ENCODE peak calls at places on chromosomes 4 and X, in ten cellular contexts. Y is fibroblast of pulmonary artery, N is bronchial epithelial cell, J is A549, C is aorta, D is lung, G is cardiac fibroblast, P is dorsolateral prefrontal cortex, L is astrocyte of the spinal cord, A is small intestine. B is an unnamed sample.

GRCh38 chr4:52606766-52607165 is 52.3 kb downstream of the USP46 start:
- DNase-seq in Y (no peak), N (no peak), J (no peak), C (no peak), D (no peak), G (no peak), P (no peak), L (peak), A (no peak), B (no peak)

GRCh38 chr4:124703154-124703553 is 9.4 kb downstream of the ANKRD50 start:
- DNase-seq in Y (no peak), N (no peak), J (no peak), C (no peak), D (no peak), G (no peak), P (no peak), L (no peak), A (no peak), B (no peak)

GRCh38 chr4:48939785-48940184 is 33.2 kb upstream of the OCIAD2 start:
- DNase-seq in Y (peak), N (peak), J (peak), C (no peak), D (no peak), G (peak), P (no peak), L (peak), A (no peak), B (peak)

GRCh38 chr4:692771-693554 is 4.0 kb upstream of the SLC49A3 start:
- DNase-seq in Y (no peak), N (no peak), J (no peak), C (no peak), D (no peak), G (no peak), P (no peak), L (no peak), A (no peak), B (no peak)

GRCh38 chr4:69147334-69147733 is 51.1 kb downstream of the UGT2B7 start:
- DNase-seq in Y (no peak), N (no peak), J (no peak), C (no peak), D (no peak), G (no peak), P (no peak), L (no peak), A (no peak), B (no peak)

GRCh38 chrX:133493366-133493765 is 78.1 kb upstream of the GPC4 start:
- DNase-seq in Y (no peak), N (peak), J (no peak), C (no peak), D (no peak), G (no peak), P (no peak), L (no peak), A (no peak), B (peak)

GRCh38 chr4:25666031-25666630 is 10.5 kb downstream of the SLC34A2 start:
- DNase-seq in Y (no peak), N (no peak), J (no peak), C (no peak), D (no peak), G (no peak), P (no peak), L (no peak), A (no peak), B (no peak)

GRCh38 chr4:24471623-24472510 is 112.5 kb downstream of the DHX15 start:
- DNase-seq in Y (no peak), N (no peak), J (no peak), C (peak), D (no peak), G (peak), P (peak), L (peak), A (no peak), B (no peak)

GRCh38 chrX:9033179-9033578 is 748 bp downstream of the FAM9B start:
- DNase-seq in Y (no peak), N (no peak), J (no peak), C (no peak), D (no peak), G (no peak), P (no peak), L (no peak), A (no peak), B (no peak)

GRCh38 chrX:103276581-103277002 is at the start of gene TCEAL5:
- DNase-seq in Y (no peak), N (no peak), J (no peak), C (no peak), D (no peak), G (no peak), P (peak), L (no peak), A (no peak), B (no peak)

DNA sequence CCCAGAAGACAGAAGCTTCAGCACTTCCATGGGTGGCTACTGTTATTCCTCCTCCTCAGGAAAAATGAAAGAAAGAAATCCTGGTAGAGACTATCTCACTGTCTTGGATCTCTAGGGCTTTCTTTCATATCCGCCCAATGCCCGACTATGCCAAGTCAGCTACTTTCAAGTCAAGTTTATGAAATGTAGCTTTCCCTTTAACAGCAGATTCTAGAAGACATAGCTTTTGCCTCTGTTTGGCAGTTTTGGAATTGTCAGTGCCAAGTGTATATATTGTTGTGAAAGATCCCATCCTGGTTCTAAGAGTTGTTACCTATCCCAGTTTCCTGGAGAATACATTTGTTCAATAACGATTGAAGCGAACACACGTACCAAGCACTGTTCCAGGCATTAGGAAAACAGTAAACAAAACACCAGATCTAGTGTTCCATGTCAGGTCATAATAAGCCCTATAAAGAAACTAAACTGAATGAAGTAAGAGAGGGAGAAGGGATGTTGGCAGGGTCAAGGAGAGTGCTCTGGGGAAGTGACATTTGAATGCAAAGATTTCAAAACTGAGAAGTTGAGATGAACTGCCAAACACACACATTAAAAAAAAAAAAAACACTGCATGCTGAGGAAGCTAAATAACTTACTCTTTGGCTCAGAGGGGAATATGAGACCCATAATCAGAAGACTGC is 14.5 kb upstream of the ENAM start:
- DNase-seq in Y (peak), N (no peak), J (no peak), C (no peak), D (no peak), G (peak), P (no peak), L (no peak), A (peak), B (no peak)
- H3K4me3 ChIP-seq in Y (peak), N (no peak), J (no peak), C (no peak), D (no peak), G (peak), P (peak), L (no peak), A (no peak), B (no peak)

GRCh38 chrX:72268601-72269365 is 8.3 kb downstream of the RPS4X start:
- DNase-seq in Y (peak), N (no peak), J (no peak), C (no peak), D (no peak), G (peak), P (no peak), L (peak), A (no peak), B (peak)
- H3K4me3 ChIP-seq in Y (no peak), N (no peak), J (no peak), C (no peak), D (no peak), G (no peak), P (no peak), L (no peak), A (no peak), B (no peak)

GRCh38 chr4:79623125-79623905 is 215.3 kb upstream of the GK2 start:
- DNase-seq in Y (peak), N (no peak), J (no peak), C (no peak), D (no peak), G (no peak), P (peak), L (no peak), A (no peak), B (no peak)
- H3K4me3 ChIP-seq in Y (no peak), N (no peak), J (no peak), C (peak), D (no peak), G (no peak), P (peak), L (no peak), A (no peak), B (no peak)

GRCh38 chr4:139266208-139266582 is 13.8 kb downstream of the MGARP start:
- DNase-seq in Y (no peak), N (no peak), J (no peak), C (no peak), D (no peak), G (no peak), P (no peak), L (no peak), A (no peak), B (no peak)

GRCh38 chr4:139265654-139266053 is 14.4 kb downstream of the MGARP start:
- DNase-seq in Y (no peak), N (no peak), J (no peak), C (no peak), D (no peak), G (no peak), P (no peak), L (no peak), A (no peak), B (no peak)

GRCh38 chr4:139266583-139267257 is 13.3 kb downstream of the MGARP start:
- DNase-seq in Y (peak), N (peak), J (peak), C (peak), D (peak), G (peak), P (peak), L (peak), A (peak), B (peak)

GRCh38 chr4:139267301-139267700 is 12.7 kb downstream of the MGARP start:
- DNase-seq in Y (no peak), N (peak), J (no peak), C (no peak), D (no peak), G (no peak), P (no peak), L (no peak), A (no peak), B (no peak)
- H3K4me3 ChIP-seq in Y (no peak), N (no peak), J (no peak), C (no peak), D (no peak), G (no peak), P (no peak), L (no peak), A (no peak), B (no peak)

GRCh38 chr4:53905935-53906377 is 158.4 kb downstream of the CHIC2 start:
- DNase-seq in Y (peak), N (peak), J (no peak), C (no peak), D (no peak), G (peak), P (peak), L (peak), A (peak), B (peak)

GRCh38 chr4:53905281-53905934 is 159.0 kb downstream of the CHIC2 start:
- DNase-seq in Y (peak), N (no peak), J (no peak), C (no peak), D (no peak), G (peak), P (no peak), L (no peak), A (no peak), B (no peak)

GRCh38 chr4:53907772-53908171 is 156.6 kb downstream of the CHIC2 start:
- DNase-seq in Y (no peak), N (peak), J (no peak), C (no peak), D (no peak), G (no peak), P (no peak), L (no peak), A (no peak), B (no peak)

GRCh38 chr4:53906786-53907185 is 157.6 kb downstream of the CHIC2 start:
- DNase-seq in Y (no peak), N (no peak), J (no peak), C (no peak), D (no peak), G (peak), P (no peak), L (no peak), A (no peak), B (no peak)

DNA sequence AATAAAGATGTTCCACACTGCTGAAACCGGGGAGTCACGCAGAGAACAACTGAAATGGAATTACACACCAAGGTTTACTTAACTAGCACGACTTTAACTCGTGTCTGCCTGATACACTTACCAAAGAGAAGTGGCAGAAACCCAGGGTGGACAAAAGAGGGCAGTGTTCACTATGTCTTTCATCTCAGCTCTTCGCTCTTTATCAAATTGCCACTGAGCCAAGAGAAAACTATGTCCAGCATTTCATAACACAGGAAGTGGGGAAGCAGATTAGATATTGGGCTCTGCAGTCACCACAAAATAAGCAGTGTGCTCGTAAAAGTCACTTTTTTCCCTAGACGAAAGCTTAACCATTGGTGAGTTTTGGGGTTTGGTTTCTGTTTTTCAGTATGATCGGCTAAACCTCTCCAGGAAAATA is 155.7 kb downstream of the CHIC2 start:
- DNase-seq in Y (peak), N (peak), J (peak), C (no peak), D (peak), G (peak), P (no peak), L (peak), A (peak), B (peak)
- H3K4me3 ChIP-seq in Y (peak), N (no peak), J (no peak), C (peak), D (no peak), G (peak), P (peak), L (peak), A (no peak), B (peak)

DNA sequence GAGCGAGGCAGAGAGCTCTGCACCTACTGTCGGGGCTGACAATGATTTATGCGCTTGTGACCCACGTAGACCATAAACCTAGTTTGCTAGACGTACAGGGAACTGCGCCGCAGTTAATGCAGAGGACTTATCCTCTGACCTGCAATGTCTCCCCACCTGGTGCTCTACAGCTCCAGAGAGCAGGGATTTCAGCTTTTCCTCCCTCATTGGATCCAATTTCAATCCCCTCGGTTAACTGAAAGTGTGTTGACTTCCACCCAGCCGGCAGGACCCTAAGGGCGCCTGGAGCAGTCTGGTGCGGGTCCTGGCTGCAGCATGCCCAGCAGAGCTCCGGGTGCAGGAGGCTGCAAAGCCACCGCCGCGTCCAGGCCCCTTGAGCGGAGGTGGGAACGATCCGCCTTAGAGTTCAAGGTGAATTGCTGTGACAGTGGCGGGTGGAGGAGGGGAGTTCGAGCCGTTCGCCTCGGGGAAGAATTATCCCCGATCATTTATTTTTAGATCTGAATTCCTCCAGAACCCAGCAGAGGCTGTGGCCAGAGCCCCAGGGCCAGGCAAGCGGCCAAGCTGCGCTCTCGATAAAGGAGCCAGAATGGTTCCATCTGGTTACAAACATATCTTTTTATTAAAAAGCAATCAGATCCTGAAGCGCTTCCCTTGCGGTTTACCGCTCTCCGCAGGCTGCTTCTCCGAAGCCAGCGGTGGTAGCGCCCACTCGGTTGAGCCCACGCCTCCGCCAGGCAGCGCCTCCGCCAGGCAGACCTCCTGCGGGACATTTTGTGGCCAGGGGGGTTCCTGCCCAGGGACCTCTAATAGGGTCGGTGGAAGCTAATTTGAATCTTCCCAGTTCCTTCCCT is 66.0 kb downstream of the FBXO8 start:
- DNase-seq in Y (peak), N (no peak), J (no peak), C (peak), D (no peak), G (peak), P (no peak), L (peak), A (no peak), B (peak)
- H3K4me3 ChIP-seq in Y (peak), N (no peak), J (peak), C (peak), D (no peak), G (peak), P (peak), L (peak), A (no peak), B (peak)

DNA sequence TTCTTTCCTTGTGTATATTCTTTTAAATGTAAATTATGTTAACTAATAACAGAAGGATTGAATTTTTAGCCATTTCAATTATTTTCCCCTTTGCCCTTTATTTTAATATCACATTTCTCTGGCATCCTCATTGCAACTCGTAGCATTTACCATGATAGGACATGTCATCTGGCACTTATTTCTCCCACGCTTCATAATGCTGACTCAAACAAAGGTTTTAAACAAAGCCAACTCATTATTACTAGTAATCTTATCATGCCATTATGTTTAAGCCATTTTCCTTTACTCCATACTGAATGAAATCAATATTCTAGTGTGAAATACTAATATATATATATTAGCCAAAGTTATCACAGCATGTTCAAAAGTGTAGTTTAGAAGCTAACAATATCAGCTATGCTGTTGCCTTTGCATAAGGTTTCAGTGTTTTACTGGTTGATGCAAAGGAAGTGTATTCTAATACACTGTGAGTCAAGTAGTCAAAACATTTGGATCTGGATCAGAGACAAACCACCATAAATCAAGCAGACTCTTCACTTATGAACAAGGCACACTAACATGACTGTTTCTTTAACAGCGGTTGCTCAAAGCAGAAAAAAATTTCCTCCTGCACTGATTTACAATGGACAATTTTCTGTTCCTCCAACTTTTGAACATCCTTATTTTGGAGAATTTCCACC is 281.6 kb downstream of the SLC7A11 start:
- DNase-seq in Y (peak), N (peak), J (no peak), C (no peak), D (no peak), G (peak), P (no peak), L (peak), A (no peak), B (peak)
- H3K4me3 ChIP-seq in Y (no peak), N (no peak), J (no peak), C (no peak), D (no peak), G (no peak), P (no peak), L (no peak), A (no peak), B (no peak)